ENCODE peak calls at places on chromosomes 16 and 17, in eight cellular contexts. V is CD8-positive, alpha-beta T cell; X is left ventricle myocardium inferior; K is small intestine; M is body of pancreas; P is testis; U is effector memory CD4-positive, alpha-beta T cell; L is heart right ventricle. T is an unnamed sample.

GRCh38 chr17:65389956-65390355 is 171.5 kb downstream of the AXIN2 start:
- DNase-seq in U (no peak), L (no peak), X (no peak), K (no peak), M (no peak), P (no peak), V (no peak), T (no peak)

GRCh38 chr16:31472559-31473203 is 729 bp downstream of the TGFB1I1 start:
- DNase-seq in L (peak; percentile 92), X (peak; percentile 88), U (no peak), V (no peak), P (peak; percentile 92), M (peak; percentile 84), K (peak; percentile 74), T (peak; percentile 90)

GRCh38 chr17:51528116-51528515 is 267.8 kb downstream of the UTP18 start:
- DNase-seq in V (no peak), M (no peak), U (no peak), K (no peak), X (no peak), P (no peak), L (no peak), T (no peak)

GRCh38 chr16:57316390-57317017 is 32.0 kb upstream of the PLLP start:
- DNase-seq in P (peak; percentile 28), L (peak; percentile 79), U (no peak), X (no peak), K (no peak), V (no peak), M (no peak), T (peak; percentile 28)

GRCh38 chr17:35117984-35118383 is 1.7 kb downstream of the RAD51D start:
- DNase-seq in V (no peak), M (no peak), U (no peak), K (peak; percentile 20), L (no peak), X (no peak), P (peak; percentile 50), T (no peak)

GRCh38 chr17:59093702-59094231 is 12.9 kb downstream of the TRIM37 start:
- DNase-seq in X (peak; percentile 41), P (peak; percentile 29), U (no peak), L (peak; percentile 47), V (no peak), K (no peak), M (peak; percentile 29), T (peak; percentile 64)

GRCh38 chr16:50311891-50312501 is 45.6 kb downstream of the ADCY7 start:
- DNase-seq in L (no peak), M (no peak), P (peak; percentile 11), K (no peak), V (no peak), U (no peak), X (no peak), T (no peak)

GRCh38 chr17:65531508-65532431 is 29.7 kb downstream of the AXIN2 start:
- DNase-seq in M (peak; percentile 48), K (peak; percentile 38), X (peak; percentile 60), P (peak; percentile 69), V (no peak), L (peak; percentile 39), U (no peak), T (peak; percentile 61)

GRCh38 chr17:42698736-42699414 is 16.5 kb downstream of the CNTNAP1 start:
- DNase-seq in L (peak; percentile 70), U (no peak), X (peak; percentile 28), P (peak; percentile 74), V (no peak), K (no peak), M (no peak), T (no peak)

GRCh38 chr17:5234645-5235576 is at the start of gene SCIMP:
- DNase-seq in U (no peak), V (no peak), L (peak; percentile 27), X (peak; percentile 23), K (no peak), M (peak; percentile 14), P (no peak), T (no peak)
- H3K27ac ChIP-seq in U (no peak within 1 kb of the TSS), V (no peak within 1 kb of the TSS), L (no peak within 1 kb of the TSS), X (no peak within 1 kb of the TSS), K (no peak within 1 kb of the TSS), M (no peak within 1 kb of the TSS), P (no peak within 1 kb of the TSS), T (no peak within 1 kb of the TSS)

DNA sequence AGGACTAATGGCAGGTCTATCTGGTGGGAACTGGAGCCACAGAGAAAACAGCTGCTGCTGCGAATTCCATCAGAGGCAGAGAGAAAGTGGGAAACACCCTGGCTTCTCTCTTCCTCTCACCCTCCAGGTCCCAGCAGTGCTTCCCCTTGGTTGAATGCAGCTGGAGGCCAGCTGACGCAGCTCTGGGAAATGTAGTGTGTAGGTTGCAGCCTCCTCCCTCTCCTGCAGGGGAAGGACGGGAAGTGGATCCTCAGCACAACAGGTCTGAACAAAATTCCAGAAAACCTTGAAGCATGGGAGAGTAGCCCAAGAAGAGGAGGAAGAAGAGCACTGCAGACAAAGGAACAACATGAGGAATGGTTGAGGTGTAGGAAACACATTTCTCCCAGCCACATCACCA is 67.8 kb upstream of the MMP2 start:
- DNase-seq in U (no peak), P (no peak), M (no peak), K (no peak), L (no peak), X (no peak), V (no peak), T (no peak)
- H3K4me3 ChIP-seq in U (no peak overlapping the region), P (no peak overlapping the region), M (no peak overlapping the region), K (no peak overlapping the region), L (no peak overlapping the region), X (no peak overlapping the region), V (no peak overlapping the region), T (no peak overlapping the region)

DNA sequence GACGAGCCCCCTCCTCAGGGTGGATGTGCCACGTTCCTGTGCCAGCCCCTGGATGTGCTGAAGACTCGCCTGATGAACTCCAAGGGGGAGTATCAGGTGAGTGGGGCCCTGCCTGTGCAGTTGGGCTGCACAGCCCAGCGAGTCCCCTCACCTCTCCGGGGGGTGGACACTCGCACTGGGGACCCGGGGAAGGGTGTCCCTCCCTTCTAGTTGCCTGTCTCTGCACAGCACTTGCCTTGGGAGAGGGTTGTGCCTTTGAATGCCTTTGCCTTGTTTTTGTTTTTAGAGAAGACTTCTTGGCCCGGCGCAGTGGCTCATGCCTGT is 5.6 kb downstream of the SLC25A10 start:
- DNase-seq in U (no peak), K (no peak), P (no peak), X (no peak), L (no peak), V (no peak), M (no peak), T (no peak)
- H3K4me1 ChIP-seq in U (peaks cover 6% of the 10 kb centered on the region), K (peaks cover 1% of the 10 kb centered on the region), P (peaks cover 17% of the 10 kb centered on the region), X (peaks cover 21% of the 10 kb centered on the region), L (peaks cover 24% of the 10 kb centered on the region), V (peaks cover 6% of the 10 kb centered on the region), M (peaks cover 44% of the 10 kb centered on the region), T (peaks cover 19% of the 10 kb centered on the region)

GRCh38 chr17:74332763-74333220 is 6.8 kb downstream of the KIF19 start:
- DNase-seq in K (peak; percentile 36), M (no peak), X (no peak), L (no peak), U (no peak), V (no peak), P (no peak), T (no peak)
- H3K27ac ChIP-seq in K (no peak overlapping the region), M (no peak overlapping the region), X (no peak overlapping the region), L (no peak overlapping the region), U (no peak overlapping the region), V (no peak overlapping the region), P (no peak overlapping the region), T (no peak overlapping the region)

GRCh38 chr17:7575959-7576358 is 3.5 kb upstream of the CD68 start:
- DNase-seq in M (no peak), V (no peak), U (no peak), X (no peak), L (no peak), K (no peak), P (no peak), T (no peak)
- H3K4me3 ChIP-seq in M (no peak overlapping the region), V (no peak overlapping the region), U (no peak overlapping the region), X (no peak overlapping the region), L (no peak overlapping the region), K (no peak overlapping the region), P (no peak overlapping the region), T (peak overlapping the region; percentile 100)

DNA sequence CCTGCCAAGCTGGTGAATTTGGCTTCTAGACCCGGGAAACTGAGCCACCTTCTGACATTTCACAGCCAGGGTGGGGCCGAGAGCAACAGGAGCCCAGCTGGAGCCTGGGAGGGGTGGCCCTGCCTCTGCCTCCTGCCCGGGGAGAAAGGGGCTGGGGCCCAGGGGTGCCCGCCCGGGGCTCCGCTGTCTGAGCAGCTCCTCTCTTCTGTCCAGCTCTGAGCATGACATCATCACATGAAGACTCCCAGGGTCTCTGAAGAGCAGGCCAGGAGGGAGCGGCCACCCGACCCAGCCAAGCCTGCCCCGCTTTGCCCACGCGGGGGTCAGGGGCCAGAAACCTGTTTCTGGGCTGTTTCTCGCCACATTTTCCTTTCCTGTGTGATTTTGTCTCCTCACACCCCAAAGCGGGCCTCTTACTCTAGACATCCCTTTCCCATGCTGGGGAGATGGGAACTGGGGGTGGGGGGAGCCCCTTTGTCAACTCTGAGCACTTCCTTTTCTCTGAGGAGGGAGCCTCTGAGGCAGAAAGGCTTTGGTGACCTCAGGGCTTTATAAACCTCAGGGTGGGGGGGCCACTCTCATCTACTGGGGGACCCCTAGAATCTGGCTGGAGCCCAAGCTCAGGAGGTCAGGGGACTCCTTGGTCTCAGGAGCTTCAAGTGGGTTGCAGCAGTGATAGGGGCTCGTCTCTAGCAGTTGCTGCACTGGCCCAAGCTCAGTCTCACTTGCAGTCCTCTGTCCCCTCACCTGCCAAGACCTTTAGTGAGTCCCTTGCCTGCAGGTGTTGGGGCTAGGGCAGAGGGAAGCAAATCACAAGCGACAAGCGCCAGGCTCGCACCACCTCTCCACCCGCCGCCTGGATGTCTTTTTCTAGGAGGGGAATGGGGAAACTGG is 7.6 kb downstream of the UBALD2 start:
- DNase-seq in L (no peak), M (no peak), V (no peak), X (no peak), U (no peak), P (no peak), K (no peak), T (no peak)
- H3K4me1 ChIP-seq in L (peaks cover 64% of the 10 kb centered on the region), M (peaks cover 46% of the 10 kb centered on the region), V (peaks cover 75% of the 10 kb centered on the region), X (peaks cover 63% of the 10 kb centered on the region), U (peaks cover 62% of the 10 kb centered on the region), P (peaks cover 26% of the 10 kb centered on the region), K (peaks cover 16% of the 10 kb centered on the region), T (peaks cover 57% of the 10 kb centered on the region)

T was measured in psoas muscle.